ENCODE peak calls at places on chromosomes 2 and 18, in eight cellular contexts. One of them, this sample, is unnamed.

GRCh38 chr2:64259301-64259700 is 115.1 kb upstream of the PELI1 start:
- DNase-seq in mesothelial cell of epicardium: peak
- DNase-seq in MM.1S: no peak
- DNase-seq in foreskin fibroblast: peak
- DNase-seq in WERI-Rb-1: no peak
- DNase-seq in astrocyte of the spinal cord: no peak
- DNase-seq in endodermal cell: no peak
- DNase-seq in upper lobe of right lung: no peak
- DNase-seq in this sample: no peak

GRCh38 chr2:1871171-1871570 is 126.9 kb upstream of the PXDN start:
- DNase-seq in mesothelial cell of epicardium: no peak
- DNase-seq in MM.1S: no peak
- DNase-seq in foreskin fibroblast: no peak
- DNase-seq in WERI-Rb-1: no peak
- DNase-seq in astrocyte of the spinal cord: no peak
- DNase-seq in endodermal cell: peak
- DNase-seq in upper lobe of right lung: no peak
- DNase-seq in this sample: no peak

GRCh38 chr18:3538954-3539617 is 89.1 kb downstream of the TGIF1 start:
- DNase-seq in mesothelial cell of epicardium: no peak
- DNase-seq in MM.1S: no peak
- DNase-seq in foreskin fibroblast: peak
- DNase-seq in WERI-Rb-1: no peak
- DNase-seq in astrocyte of the spinal cord: no peak
- DNase-seq in endodermal cell: no peak
- DNase-seq in upper lobe of right lung: no peak
- DNase-seq in this sample: no peak

GRCh38 chr18:28041366-28041765 is 135.6 kb downstream of the CDH2 start:
- DNase-seq in mesothelial cell of epicardium: no peak
- DNase-seq in MM.1S: no peak
- DNase-seq in foreskin fibroblast: no peak
- DNase-seq in WERI-Rb-1: peak
- DNase-seq in astrocyte of the spinal cord: peak
- DNase-seq in endodermal cell: no peak
- DNase-seq in upper lobe of right lung: no peak
- DNase-seq in this sample: no peak

GRCh38 chr2:158990397-158991209 is 22.2 kb downstream of the TANC1 start:
- DNase-seq in mesothelial cell of epicardium: no peak
- DNase-seq in MM.1S: no peak
- DNase-seq in foreskin fibroblast: peak
- DNase-seq in WERI-Rb-1: no peak
- DNase-seq in astrocyte of the spinal cord: peak
- DNase-seq in endodermal cell: peak
- DNase-seq in upper lobe of right lung: no peak
- DNase-seq in this sample: no peak

GRCh38 chr2:191677091-191677645 is 768 bp upstream of the NABP1 start:
- DNase-seq in mesothelial cell of epicardium: no peak
- DNase-seq in MM.1S: peak
- DNase-seq in foreskin fibroblast: peak
- DNase-seq in WERI-Rb-1: no peak
- DNase-seq in astrocyte of the spinal cord: peak
- DNase-seq in endodermal cell: no peak
- DNase-seq in upper lobe of right lung: no peak
- DNase-seq in this sample: peak

GRCh38 chr2:215921884-215922283 is 91.5 kb downstream of the MREG start:
- DNase-seq in mesothelial cell of epicardium: no peak
- DNase-seq in MM.1S: no peak
- DNase-seq in foreskin fibroblast: peak
- DNase-seq in WERI-Rb-1: no peak
- DNase-seq in astrocyte of the spinal cord: peak
- DNase-seq in endodermal cell: peak
- DNase-seq in upper lobe of right lung: no peak
- DNase-seq in this sample: no peak

GRCh38 chr2:14220101-14220500 is 412.4 kb upstream of the LRATD1 start:
- DNase-seq in mesothelial cell of epicardium: no peak
- DNase-seq in MM.1S: no peak
- DNase-seq in foreskin fibroblast: peak
- DNase-seq in WERI-Rb-1: no peak
- DNase-seq in astrocyte of the spinal cord: peak
- DNase-seq in endodermal cell: no peak
- DNase-seq in upper lobe of right lung: no peak
- DNase-seq in this sample: no peak

GRCh38 chr18:80249217-80250093 is 2.1 kb upstream of the PARD6G start:
- DNase-seq in mesothelial cell of epicardium: no peak
- DNase-seq in MM.1S: no peak
- DNase-seq in foreskin fibroblast: peak
- DNase-seq in WERI-Rb-1: no peak
- DNase-seq in astrocyte of the spinal cord: no peak
- DNase-seq in endodermal cell: peak
- DNase-seq in upper lobe of right lung: no peak
- DNase-seq in this sample: no peak

GRCh38 chr2:204373942-204374341 is 171.3 kb upstream of the PARD3B start:
- DNase-seq in mesothelial cell of epicardium: no peak
- DNase-seq in MM.1S: no peak
- DNase-seq in foreskin fibroblast: no peak
- DNase-seq in WERI-Rb-1: no peak
- DNase-seq in astrocyte of the spinal cord: no peak
- DNase-seq in endodermal cell: no peak
- DNase-seq in upper lobe of right lung: no peak
- DNase-seq in this sample: no peak

GRCh38 chr18:77206676-77207370 is 42.8 kb upstream of the GALR1 start:
- DNase-seq in mesothelial cell of epicardium: no peak
- DNase-seq in MM.1S: no peak
- DNase-seq in foreskin fibroblast: peak
- DNase-seq in WERI-Rb-1: peak
- DNase-seq in astrocyte of the spinal cord: peak
- DNase-seq in endodermal cell: no peak
- DNase-seq in upper lobe of right lung: no peak
- DNase-seq in this sample: no peak

GRCh38 chr18:51726614-51727013 is 529.1 kb upstream of the MEX3C start:
- DNase-seq in mesothelial cell of epicardium: no peak
- DNase-seq in MM.1S: peak
- DNase-seq in foreskin fibroblast: no peak
- DNase-seq in WERI-Rb-1: no peak
- DNase-seq in astrocyte of the spinal cord: no peak
- DNase-seq in endodermal cell: no peak
- DNase-seq in upper lobe of right lung: no peak
- DNase-seq in this sample: no peak

GRCh38 chr2:224749136-224749535 is 33.0 kb upstream of the CCDC195 start:
- DNase-seq in mesothelial cell of epicardium: no peak
- DNase-seq in MM.1S: no peak
- DNase-seq in foreskin fibroblast: peak
- DNase-seq in WERI-Rb-1: no peak
- DNase-seq in astrocyte of the spinal cord: no peak
- DNase-seq in endodermal cell: no peak
- DNase-seq in upper lobe of right lung: no peak
- DNase-seq in this sample: no peak
- TF ChIP-seq CTCF in mesothelial cell of epicardium: no peak
- TF ChIP-seq CTCF in MM.1S: no peak
- TF ChIP-seq CTCF in foreskin fibroblast: no peak
- TF ChIP-seq CTCF in WERI-Rb-1: no peak
- TF ChIP-seq CTCF in astrocyte of the spinal cord: no peak
- TF ChIP-seq CTCF in endodermal cell: peak
- TF ChIP-seq CTCF in upper lobe of right lung: no peak
- TF ChIP-seq CTCF in this sample: no peak

DNA sequence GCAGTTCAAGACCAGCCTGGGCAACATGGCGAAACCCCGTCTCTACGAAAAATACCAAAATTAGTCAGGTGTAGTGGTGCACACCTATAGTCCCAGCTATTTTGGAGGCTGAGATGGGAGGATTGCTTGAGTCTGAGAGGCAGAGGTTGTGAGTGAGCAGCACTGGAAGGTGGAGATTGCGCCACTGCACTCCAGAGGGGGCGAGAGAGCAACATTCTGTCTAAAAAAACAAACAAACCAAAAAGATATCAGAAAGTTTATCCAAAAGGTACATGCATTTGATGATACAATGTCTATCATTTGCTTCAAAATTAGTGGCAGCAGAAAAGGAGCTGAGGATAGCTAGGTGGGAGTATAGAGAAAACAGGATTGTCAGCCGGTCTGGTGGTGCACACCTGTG is 39.8 kb upstream of the CABLES1 start:
- DNase-seq in mesothelial cell of epicardium: no peak
- DNase-seq in MM.1S: no peak
- DNase-seq in foreskin fibroblast: no peak
- DNase-seq in WERI-Rb-1: no peak
- DNase-seq in astrocyte of the spinal cord: no peak
- DNase-seq in endodermal cell: no peak
- DNase-seq in upper lobe of right lung: no peak
- DNase-seq in this sample: no peak
- TF ChIP-seq CTCF in mesothelial cell of epicardium: no peak
- TF ChIP-seq CTCF in MM.1S: peak
- TF ChIP-seq CTCF in foreskin fibroblast: no peak
- TF ChIP-seq CTCF in WERI-Rb-1: peak
- TF ChIP-seq CTCF in astrocyte of the spinal cord: no peak
- TF ChIP-seq CTCF in endodermal cell: peak
- TF ChIP-seq CTCF in upper lobe of right lung: no peak
- TF ChIP-seq CTCF in this sample: no peak

GRCh38 chr18:25957017-25957416 is 133.4 kb downstream of the SS18 start:
- DNase-seq in mesothelial cell of epicardium: no peak
- DNase-seq in MM.1S: no peak
- DNase-seq in foreskin fibroblast: no peak
- DNase-seq in WERI-Rb-1: no peak
- DNase-seq in astrocyte of the spinal cord: no peak
- DNase-seq in endodermal cell: no peak
- DNase-seq in upper lobe of right lung: no peak
- DNase-seq in this sample: no peak
- TF ChIP-seq CTCF in mesothelial cell of epicardium: no peak
- TF ChIP-seq CTCF in MM.1S: no peak
- TF ChIP-seq CTCF in foreskin fibroblast: no peak
- TF ChIP-seq CTCF in WERI-Rb-1: no peak
- TF ChIP-seq CTCF in astrocyte of the spinal cord: no peak
- TF ChIP-seq CTCF in endodermal cell: no peak
- TF ChIP-seq CTCF in upper lobe of right lung: no peak
- TF ChIP-seq CTCF in this sample: no peak

GRCh38 chr2:181763423-181763822 is 83.1 kb upstream of the NEUROD1 start:
- DNase-seq in mesothelial cell of epicardium: no peak
- DNase-seq in MM.1S: no peak
- DNase-seq in foreskin fibroblast: no peak
- DNase-seq in WERI-Rb-1: no peak
- DNase-seq in astrocyte of the spinal cord: no peak
- DNase-seq in endodermal cell: no peak
- DNase-seq in upper lobe of right lung: no peak
- DNase-seq in this sample: no peak

GRCh38 chr2:181770145-181770544 is 89.8 kb upstream of the NEUROD1 start:
- DNase-seq in mesothelial cell of epicardium: no peak
- DNase-seq in MM.1S: no peak
- DNase-seq in foreskin fibroblast: peak
- DNase-seq in WERI-Rb-1: no peak
- DNase-seq in astrocyte of the spinal cord: no peak
- DNase-seq in endodermal cell: no peak
- DNase-seq in upper lobe of right lung: no peak
- DNase-seq in this sample: no peak

GRCh38 chr2:181762848-181763247 is 82.5 kb upstream of the NEUROD1 start:
- DNase-seq in mesothelial cell of epicardium: no peak
- DNase-seq in MM.1S: no peak
- DNase-seq in foreskin fibroblast: no peak
- DNase-seq in WERI-Rb-1: no peak
- DNase-seq in astrocyte of the spinal cord: no peak
- DNase-seq in endodermal cell: no peak
- DNase-seq in upper lobe of right lung: no peak
- DNase-seq in this sample: no peak

GRCh38 chr2:181764095-181764963 is 84.0 kb upstream of the NEUROD1 start:
- DNase-seq in mesothelial cell of epicardium: no peak
- DNase-seq in MM.1S: no peak
- DNase-seq in foreskin fibroblast: no peak
- DNase-seq in WERI-Rb-1: no peak
- DNase-seq in astrocyte of the spinal cord: no peak
- DNase-seq in endodermal cell: no peak
- DNase-seq in upper lobe of right lung: no peak
- DNase-seq in this sample: no peak

GRCh38 chr2:181766129-181766528 is 85.8 kb upstream of the NEUROD1 start:
- DNase-seq in mesothelial cell of epicardium: no peak
- DNase-seq in MM.1S: no peak
- DNase-seq in foreskin fibroblast: no peak
- DNase-seq in WERI-Rb-1: no peak
- DNase-seq in astrocyte of the spinal cord: no peak
- DNase-seq in endodermal cell: no peak
- DNase-seq in upper lobe of right lung: no peak
- DNase-seq in this sample: no peak
- TF ChIP-seq CTCF in mesothelial cell of epicardium: no peak
- TF ChIP-seq CTCF in MM.1S: no peak
- TF ChIP-seq CTCF in foreskin fibroblast: no peak
- TF ChIP-seq CTCF in WERI-Rb-1: no peak
- TF ChIP-seq CTCF in astrocyte of the spinal cord: no peak
- TF ChIP-seq CTCF in endodermal cell: no peak
- TF ChIP-seq CTCF in upper lobe of right lung: no peak
- TF ChIP-seq CTCF in this sample: no peak

GRCh38 chr2:197310271-197310939 is at the start of gene ANKRD44:
- DNase-seq in mesothelial cell of epicardium: peak
- DNase-seq in MM.1S: peak
- DNase-seq in foreskin fibroblast: peak
- DNase-seq in WERI-Rb-1: peak
- DNase-seq in astrocyte of the spinal cord: peak
- DNase-seq in endodermal cell: peak
- DNase-seq in upper lobe of right lung: peak
- DNase-seq in this sample: peak
- TF ChIP-seq CTCF in mesothelial cell of epicardium: no peak
- TF ChIP-seq CTCF in MM.1S: no peak
- TF ChIP-seq CTCF in foreskin fibroblast: no peak
- TF ChIP-seq CTCF in WERI-Rb-1: peak
- TF ChIP-seq CTCF in astrocyte of the spinal cord: no peak
- TF ChIP-seq CTCF in endodermal cell: peak
- TF ChIP-seq CTCF in upper lobe of right lung: peak
- TF ChIP-seq CTCF in this sample: peak

GRCh38 chr2:188291617-188292445 is at the start of gene GULP1:
- DNase-seq in mesothelial cell of epicardium: peak
- DNase-seq in MM.1S: peak
- DNase-seq in foreskin fibroblast: peak
- DNase-seq in WERI-Rb-1: peak
- DNase-seq in astrocyte of the spinal cord: peak
- DNase-seq in endodermal cell: peak
- DNase-seq in upper lobe of right lung: peak
- DNase-seq in this sample: no peak
- TF ChIP-seq CTCF in mesothelial cell of epicardium: peak
- TF ChIP-seq CTCF in MM.1S: peak
- TF ChIP-seq CTCF in foreskin fibroblast: peak
- TF ChIP-seq CTCF in WERI-Rb-1: peak
- TF ChIP-seq CTCF in astrocyte of the spinal cord: peak
- TF ChIP-seq CTCF in endodermal cell: peak
- TF ChIP-seq CTCF in upper lobe of right lung: peak
- TF ChIP-seq CTCF in this sample: no peak

GRCh38 chr2:229715895-229716507 is 1.6 kb upstream of the DNER start:
- DNase-seq in mesothelial cell of epicardium: no peak
- DNase-seq in MM.1S: peak
- DNase-seq in foreskin fibroblast: peak
- DNase-seq in WERI-Rb-1: peak
- DNase-seq in astrocyte of the spinal cord: peak
- DNase-seq in endodermal cell: peak
- DNase-seq in upper lobe of right lung: no peak
- DNase-seq in this sample: no peak
- TF ChIP-seq CTCF in mesothelial cell of epicardium: peak
- TF ChIP-seq CTCF in MM.1S: peak
- TF ChIP-seq CTCF in foreskin fibroblast: no peak
- TF ChIP-seq CTCF in WERI-Rb-1: peak
- TF ChIP-seq CTCF in astrocyte of the spinal cord: peak
- TF ChIP-seq CTCF in endodermal cell: peak
- TF ChIP-seq CTCF in upper lobe of right lung: peak
- TF ChIP-seq CTCF in this sample: peak